ENCODE peak calls at places on chromosomes 2 and 18, in six cellular contexts. L is SK-N-SH, K is HepG2, J is GM12878, I is K562, S is H1. V is an unnamed sample.

GRCh38 chr2:179226203-179226960 is 38.2 kb downstream of the SESTD1 start:
- DNase-seq in L (no peak), K (no peak), J (no peak), I (no peak), S (no peak), V (no peak)

GRCh38 chr2:217857624-217858506 is 144.9 kb downstream of the TNS1 start:
- DNase-seq in L (peak; percentile 49), K (no peak), J (no peak), I (no peak), S (no peak), V (no peak)

GRCh38 chr2:136025057-136025973 is 39.9 kb upstream of the DARS1 start:
- DNase-seq in L (peak; percentile 44), K (no peak), J (no peak), I (peak; percentile 35), S (peak; percentile 70), V (no peak)

GRCh38 chr2:65658871-65659270 is 226.5 kb upstream of the SPRED2 start:
- DNase-seq in L (no peak), K (no peak), J (no peak), I (no peak), S (no peak), V (no peak)

GRCh38 chr2:4791488-4791887 is 900.7 kb upstream of the SOX11 start:
- DNase-seq in L (no peak), K (no peak), J (no peak), I (no peak), S (no peak), V (no peak)

GRCh38 chr2:181253438-181253837 is 203.7 kb upstream of the ITGA4 start:
- DNase-seq in L (no peak), K (no peak), J (no peak), I (no peak), S (no peak), V (no peak)

GRCh38 chr2:11419781-11420180 is 46.2 kb downstream of the E2F6 start:
- DNase-seq in L (no peak), K (no peak), J (no peak), I (no peak), S (no peak), V (no peak)

GRCh38 chr18:48680871-48681270 is 142.0 kb downstream of the CTIF start:
- DNase-seq in L (no peak), K (no peak), J (no peak), I (no peak), S (no peak), V (no peak)

GRCh38 chr2:178328037-178328436 is 122.9 kb downstream of the PRKRA start:
- DNase-seq in L (no peak), K (no peak), J (no peak), I (no peak), S (no peak), V (no peak)

GRCh38 chr2:111119847-111120252 is 864 bp upstream of the BCL2L11 start:
- DNase-seq in L (peak; percentile 39), K (no peak), J (no peak), I (no peak), S (no peak), V (no peak)

GRCh38 chr2:85401844-85402243 is 8.3 kb downstream of the CAPG start:
- DNase-seq in L (no peak), K (no peak), J (no peak), I (no peak), S (no peak), V (peak; percentile 49)

GRCh38 chr2:75560022-75560767 is 544 bp downstream of the EVA1A start:
- DNase-seq in L (peak; percentile 44), K (no peak), J (no peak), I (no peak), S (no peak), V (no peak)

GRCh38 chr2:172914277-172915003 is 161.2 kb upstream of the MAP3K20 start:
- DNase-seq in L (no peak), K (no peak), J (no peak), I (no peak), S (no peak), V (no peak)

GRCh38 chr2:61426267-61426897 is 44.5 kb downstream of the USP34 start:
- DNase-seq in L (peak; percentile 42), K (peak; percentile 66), J (no peak), I (peak; percentile 56), S (peak; percentile 17), V (peak; percentile 83)

GRCh38 chr2:58042486-58042970 is 4.1 kb upstream of the VRK2 start:
- DNase-seq in L (peak; percentile 19), K (peak; percentile 95), J (no peak), I (no peak), S (no peak), V (no peak)

GRCh38 chr2:37378411-37378810 is 34.0 kb downstream of the QPCT start:
- DNase-seq in L (no peak), K (peak; percentile 43), J (no peak), I (no peak), S (no peak), V (no peak)

GRCh38 chr2:8893474-8893873 is 56.1 kb upstream of the KIDINS220 start:
- DNase-seq in L (no peak), K (no peak), J (no peak), I (no peak), S (no peak), V (no peak)

GRCh38 chr18:32975501-32975900 is 202.7 kb upstream of the KLHL14 start:
- DNase-seq in L (no peak), K (no peak), J (no peak), I (no peak), S (no peak), V (no peak)

GRCh38 chr2:207044963-207045362 is 105.6 kb downstream of the CPO start:
- DNase-seq in L (no peak), K (peak; percentile 29), J (no peak), I (no peak), S (no peak), V (no peak)

GRCh38 chr2:30796723-30797122 is 10.5 kb downstream of the CAPN13 start:
- DNase-seq in L (no peak), K (no peak), J (no peak), I (no peak), S (no peak), V (no peak)
- TF ChIP-seq GABPA in L (no peak), K (no peak), J (no peak), I (no peak), S (no peak), V (no peak)

GRCh38 chr18:26863921-26864497 is 1.5 kb downstream of the AQP4 start:
- DNase-seq in L (no peak), K (no peak), J (no peak), I (no peak), S (no peak), V (no peak)
- TF ChIP-seq GABPA in L (no peak), K (no peak), J (no peak), I (no peak), S (no peak), V (no peak)

DNA sequence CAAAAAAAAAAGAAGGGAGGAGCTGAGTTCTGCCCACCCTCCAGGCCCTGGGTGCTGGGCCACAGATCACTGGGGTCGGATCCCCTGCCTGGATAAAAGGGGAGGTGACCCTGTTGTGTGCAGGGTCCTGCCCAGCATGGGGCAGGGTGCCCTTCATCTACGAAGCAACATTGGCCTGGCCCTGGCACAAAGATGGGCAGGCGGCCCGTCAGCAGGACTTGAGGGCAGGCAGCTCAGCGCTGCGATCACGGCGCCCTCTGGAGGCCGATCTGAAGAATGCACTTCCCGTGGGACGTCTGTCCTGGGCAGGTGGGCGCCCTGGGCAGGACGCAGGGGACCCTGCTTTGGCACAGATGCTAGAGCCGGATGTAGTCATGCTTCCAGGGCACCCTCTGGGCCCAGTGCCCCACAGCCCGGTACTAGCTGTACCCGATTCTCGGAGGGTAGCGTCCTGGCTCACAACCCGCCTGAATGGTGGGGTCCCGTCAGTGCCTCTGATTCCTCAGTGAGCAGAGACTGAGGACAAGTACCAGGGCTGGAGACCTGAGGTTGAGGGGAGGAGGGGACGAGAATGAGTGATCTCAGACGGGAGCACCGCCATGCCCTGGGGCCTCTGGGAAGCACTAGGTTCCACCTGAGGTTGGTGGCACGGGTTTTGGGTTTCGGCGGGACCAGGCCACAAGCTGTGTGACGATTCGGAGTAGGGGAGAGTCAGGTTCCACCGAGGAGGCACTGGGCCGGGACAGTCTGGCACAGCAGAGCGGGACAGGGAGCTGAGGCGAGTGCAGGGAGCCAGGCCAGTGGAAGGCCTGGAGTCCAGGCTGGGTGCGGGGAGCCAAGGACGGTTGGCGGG is 18.0 kb downstream of the ARID5A start:
- DNase-seq in L (peak; percentile 90), K (peak; percentile 44), J (no peak), I (peak; percentile 74), S (no peak), V (peak; percentile 56)
- TF ChIP-seq GABPA in L (no peak), K (peak; percentile 50), J (no peak), I (no peak), S (peak; percentile 53), V (no peak)

GRCh38 chr2:121506187-121506586 is 24.5 kb upstream of the RNU4ATAC start:
- DNase-seq in L (no peak), K (no peak), J (no peak), I (no peak), S (no peak), V (no peak)
- TF ChIP-seq GABPA in L (no peak), K (no peak), J (no peak), I (no peak), S (no peak), V (no peak)

GRCh38 chr2:137806102-137806805 is 158.0 kb upstream of the HNMT start:
- DNase-seq in L (no peak), K (no peak), J (no peak), I (no peak), S (no peak), V (no peak)
- TF ChIP-seq GABPA in L (no peak), K (no peak), J (no peak), I (no peak), S (no peak), V (no peak)

GRCh38 chr2:35503738-35504160 is 851.8 kb upstream of the CRIM1 start:
- DNase-seq in L (no peak), K (no peak), J (no peak), I (no peak), S (no peak), V (no peak)
- TF ChIP-seq GABPA in L (no peak), K (no peak), J (no peak), I (no peak), S (no peak), V (no peak)

GRCh38 chr2:101478561-101479001 is 3.7 kb upstream of the RFX8 start:
- DNase-seq in L (no peak), K (no peak), J (no peak), I (no peak), S (no peak), V (no peak)

GRCh38 chr2:101476605-101477208 is 1.8 kb upstream of the RFX8 start:
- DNase-seq in L (no peak), K (peak; percentile 23), J (no peak), I (no peak), S (no peak), V (no peak)

GRCh38 chr2:101479328-101479727 is 4.4 kb upstream of the RFX8 start:
- DNase-seq in L (no peak), K (no peak), J (no peak), I (no peak), S (no peak), V (no peak)

GRCh38 chr2:101480764-101481163 is 5.9 kb upstream of the RFX8 start:
- DNase-seq in L (no peak), K (no peak), J (no peak), I (no peak), S (no peak), V (no peak)

DNA sequence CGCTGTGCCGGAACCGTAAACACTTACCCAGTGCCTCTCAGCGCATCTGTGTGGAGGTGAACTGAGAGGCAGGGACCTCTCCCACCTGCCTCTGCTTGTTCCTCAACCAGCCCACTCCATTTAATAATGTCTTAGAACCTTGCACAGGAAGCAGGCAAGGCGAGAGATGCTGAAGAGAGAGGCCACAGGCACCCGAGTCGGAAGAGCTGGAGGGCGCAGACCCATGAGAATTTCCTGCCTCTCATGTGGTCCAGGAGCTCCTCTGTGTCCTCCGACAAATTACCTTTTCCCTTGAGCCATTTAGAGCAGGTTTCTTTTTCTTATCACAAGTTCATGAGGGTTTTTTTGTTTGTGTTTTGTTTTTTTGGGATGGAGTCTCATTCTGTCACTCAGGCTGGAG is 4.9 kb upstream of the RFX8 start:
- DNase-seq in L (no peak), K (no peak), J (no peak), I (no peak), S (no peak), V (no peak)
- TF ChIP-seq GABPA in L (no peak), K (no peak), J (no peak), I (no peak), S (no peak), V (no peak)

V was measured in HL-60.